ENCODE peak calls at places on chromosomes 6 and 20, in four cellular contexts. B is aorta, T is tibial nerve, F is IMR-90. K is an unnamed sample.

GRCh38 chr6:41974281-41974825 is 32.7 kb upstream of the CCND3 start:
- DNase-seq in B (no peak), T (no peak), F (no peak), K (no peak)

GRCh38 chr6:106620931-106621672 is 8.2 kb downstream of the RTN4IP1 start:
- DNase-seq in B (no peak), T (no peak), F (peak; percentile 42), K (no peak)

GRCh38 chr20:48051810-48052491 is 266.7 kb upstream of the SULF2 start:
- DNase-seq in B (no peak), T (no peak), F (peak; percentile 45), K (no peak)

GRCh38 chr6:107729098-107729497 is 95.0 kb downstream of the SCML4 start:
- DNase-seq in B (no peak), T (no peak), F (no peak), K (peak; percentile 74)

GRCh38 chr6:157806496-157807215 is 16.4 kb upstream of the SNX9 start:
- DNase-seq in B (no peak), T (no peak), F (no peak), K (peak; percentile 21)

GRCh38 chr20:56143759-56144158 is 104.8 kb upstream of the MC3R start:
- DNase-seq in B (no peak), T (no peak), F (no peak), K (no peak)

GRCh38 chr20:24468401-24469115 is 871 bp upstream of the SYNDIG1 start:
- DNase-seq in B (no peak), T (no peak), F (no peak), K (no peak)

GRCh38 chr20:46610145-46610544 is 41.1 kb downstream of the SLC13A3 start:
- DNase-seq in B (no peak), T (no peak), F (no peak), K (no peak)

GRCh38 chr20:41038149-41038877 is 9.7 kb downstream of the TOP1 start:
- DNase-seq in B (no peak), T (no peak), F (no peak), K (no peak)

GRCh38 chr20:9180480-9181257 is 111.8 kb downstream of the PLCB4 start:
- DNase-seq in B (no peak), T (no peak), F (no peak), K (no peak)

GRCh38 chr6:98669371-98669770 is 165.0 kb upstream of the POU3F2 start:
- DNase-seq in B (no peak), T (no peak), F (no peak), K (no peak)

GRCh38 chr6:166624275-166624674 is 2.8 kb downstream of the RPS6KA2 start:
- DNase-seq in B (no peak), T (no peak), F (peak; percentile 69), K (no peak)

GRCh38 chr20:47392015-47392720 is 35.7 kb upstream of the ZMYND8 start:
- DNase-seq in B (no peak), T (no peak), F (peak; percentile 97), K (no peak)

GRCh38 chr6:39003072-39003471 is 45.5 kb upstream of the GLP1R start:
- DNase-seq in B (no peak), T (no peak), F (no peak), K (no peak)

GRCh38 chr6:20173833-20174796 is 38.2 kb downstream of the MBOAT1 start:
- DNase-seq in B (no peak), T (no peak), F (no peak), K (no peak)

GRCh38 chr6:125944434-125944816 is 12.1 kb upstream of the HINT3 start:
- DNase-seq in B (peak; percentile 86), T (peak; percentile 21), F (peak; percentile 88), K (no peak)

GRCh38 chr6:166556871-166557322 is 29.6 kb downstream of the RAMACL start:
- DNase-seq in B (peak; percentile 96), T (peak; percentile 64), F (peak; percentile 65), K (no peak)

GRCh38 chr6:45703041-45703739 is 312.5 kb downstream of the CLIC5 start:
- DNase-seq in B (no peak), T (no peak), F (peak; percentile 81), K (no peak)

GRCh38 chr20:50186987-50187402 is 3.6 kb upstream of the CEBPB start:
- DNase-seq in B (no peak), T (no peak), F (no peak), K (peak; percentile 63)

GRCh38 chr6:34132486-34133185 is 13.3 kb downstream of the GRM4 start:
- DNase-seq in B (no peak), T (no peak), F (peak; percentile 23), K (peak; percentile 91)

GRCh38 chr6:10424005-10424404 is 9.1 kb upstream of the TFAP2A start:
- DNase-seq in B (no peak), T (no peak), F (no peak), K (peak; percentile 63)

GRCh38 chr6:124683507-124683906 is 278.7 kb upstream of the RNF217 start:
- DNase-seq in B (no peak), T (no peak), F (no peak), K (peak; percentile 8)

GRCh38 chr6:35972471-35972985 is 51.6 kb upstream of the SRPK1 start:
- DNase-seq in B (no peak), T (no peak), F (no peak), K (peak; percentile 57)

GRCh38 chr6:118546164-118546929 is 1.7 kb upstream of the PLN start:
- DNase-seq in B (no peak), T (no peak), F (no peak), K (no peak)

GRCh38 chr6:39365281-39366074 is 43.0 kb upstream of the KCNK16 start:
- DNase-seq in B (no peak), T (no peak), F (peak; percentile 38), K (peak; percentile 20)

GRCh38 chr20:51387125-51387865 is 155.2 kb downstream of the NFATC2 start:
- DNase-seq in B (no peak), T (no peak), F (peak; percentile 43), K (peak; percentile 71)

GRCh38 chr20:6333110-6333509 is 210.3 kb upstream of the FERMT1 start:
- DNase-seq in B (no peak), T (no peak), F (no peak), K (no peak)

GRCh38 chr6:87182321-87182720 is 27.0 kb downstream of the ZNF292 start:
- DNase-seq in B (no peak), T (no peak), F (no peak), K (no peak)

GRCh38 chr6:153085239-153085638 is 45.8 kb downstream of the RGS17 start:
- DNase-seq in B (no peak), T (no peak), F (no peak), K (no peak)

GRCh38 chr20:46512943-46513844 is at the start of gene ZNF334:
- DNase-seq in B (peak; percentile 63), T (peak; percentile 33), F (peak; percentile 8), K (peak; percentile 95)

GRCh38 chr6:128314190-128314589 is 206.2 kb downstream of the PTPRK start:
- DNase-seq in B (no peak), T (no peak), F (no peak), K (no peak)

GRCh38 chr6:127971386-127971785 is 70.5 kb upstream of the THEMIS start:
- DNase-seq in B (no peak), T (no peak), F (no peak), K (no peak)

GRCh38 chr6:1831030-1831429 is 221.3 kb downstream of the FOXC1 start:
- DNase-seq in B (no peak), T (no peak), F (no peak), K (no peak)

GRCh38 chr6:2237001-2237400 is 8.4 kb downstream of the GMDS start:
- DNase-seq in B (no peak), T (no peak), F (peak; percentile 98), K (no peak)

GRCh38 chr6:34273242-34273805 is 24.5 kb upstream of the SMIM29 start:
- DNase-seq in B (peak; percentile 71), T (no peak), F (peak; percentile 26), K (no peak)

GRCh38 chr6:63537126-63537958 is 34.9 kb upstream of the LOC128125822 start:
- DNase-seq in B (no peak), T (no peak), F (no peak), K (no peak)

GRCh38 chr6:158568549-158568948 is 8.7 kb downstream of the TMEM181 start:
- DNase-seq in B (no peak), T (no peak), F (no peak), K (peak; percentile 71)

GRCh38 chr20:10853176-10853575 is 179.4 kb upstream of the JAG1 start:
- DNase-seq in B (no peak), T (no peak), F (no peak), K (no peak)

GRCh38 chr6:41021832-41022231 is 17.2 kb downstream of the UNC5CL start:
- DNase-seq in B (no peak), T (no peak), F (peak; percentile 46), K (peak; percentile 16)

DNA sequence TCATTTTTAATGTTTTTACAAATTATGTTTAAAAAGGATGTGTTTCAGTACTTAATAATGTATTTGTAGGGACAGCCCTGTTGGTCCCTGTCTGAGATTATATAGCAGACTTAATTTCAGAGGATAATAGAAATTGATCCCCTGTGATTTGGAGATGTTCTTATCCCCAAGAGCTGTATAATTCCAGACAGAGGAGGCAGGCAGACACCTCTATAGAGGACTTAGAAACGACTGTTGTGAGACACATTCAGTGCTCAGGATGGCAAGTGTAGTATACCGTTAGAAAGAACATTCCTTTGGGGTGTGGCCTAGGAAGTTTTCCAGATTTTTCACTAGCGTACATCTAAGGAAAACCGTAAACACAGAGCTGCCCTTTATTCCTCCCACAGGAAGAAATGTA is 117.8 kb downstream of the MAP3K4 start:
- DNase-seq in B (no peak), T (no peak), F (no peak), K (no peak)
- H3K36me3 ChIP-seq in B (peaks cover 8% of the 10 kb centered on the region), T (peaks cover 15% of the 10 kb centered on the region), F (peaks cover 34% of the 10 kb centered on the region), K (peaks cover 34% of the 10 kb centered on the region)

DNA sequence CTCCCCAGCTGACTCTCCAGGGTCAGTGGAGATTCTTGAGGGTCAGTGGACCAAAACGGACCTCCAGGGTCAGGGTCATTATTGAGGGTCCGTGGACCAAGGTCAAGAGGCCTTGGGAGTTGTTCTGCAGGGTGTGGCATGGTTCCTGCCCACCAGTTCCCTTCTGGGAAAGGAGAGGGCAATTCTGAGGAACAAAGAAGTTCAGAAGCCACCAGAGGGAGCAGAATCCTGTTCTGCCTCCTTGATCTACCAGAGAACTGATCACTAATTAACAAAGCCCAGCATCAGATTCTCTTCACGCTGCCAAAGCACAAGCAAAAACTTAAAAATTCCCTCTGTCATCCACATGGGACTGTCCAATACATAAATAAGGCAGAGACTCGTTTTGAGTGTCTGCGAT is 263.4 kb downstream of the DHX35 start:
- DNase-seq in B (no peak), T (no peak), F (no peak), K (no peak)
- H3K27me3 ChIP-seq in B (peaks cover 3% of the 10 kb centered on the region), T (no peaks in the 10 kb centered on the region), F (no peaks in the 10 kb centered on the region), K (no peaks in the 10 kb centered on the region)

DNA sequence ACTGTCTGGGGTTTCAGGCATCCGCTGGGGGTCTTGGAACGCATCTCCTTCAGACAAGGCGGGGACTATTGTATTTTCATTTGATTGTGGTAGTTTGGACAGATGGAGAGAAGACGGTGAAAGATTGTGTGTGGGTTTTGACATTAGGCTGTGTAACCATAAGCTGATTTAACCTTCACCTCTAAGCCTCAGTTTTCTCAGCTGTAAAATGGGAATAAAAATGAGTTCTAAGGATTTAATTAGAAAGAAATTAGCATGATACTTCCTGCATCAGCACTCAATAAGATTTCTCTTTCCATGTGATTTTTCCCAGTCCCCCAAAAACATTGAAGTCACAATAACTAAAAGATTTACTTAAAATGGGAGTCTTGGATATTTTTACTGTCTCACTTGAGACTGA is 78.1 kb downstream of the CBFA2T2 start:
- DNase-seq in B (no peak), T (no peak), F (no peak), K (no peak)
- H3K4me3 ChIP-seq in B (no peak overlapping the region), T (no peak overlapping the region), F (no peak overlapping the region), K (no peak overlapping the region)

GRCh38 chr20:64010711-64011237 is 25.2 kb upstream of the C20orf204 start:
- DNase-seq in B (no peak), T (no peak), F (peak; percentile 48), K (no peak)
- H3K36me3 ChIP-seq in B (peaks cover 10% of the 10 kb centered on the region), T (peaks cover 26% of the 10 kb centered on the region), F (peaks cover 48% of the 10 kb centered on the region), K (peaks cover 25% of the 10 kb centered on the region)

K was measured in H7.